ENCODE peak calls at places on chromosomes 16 and 17, in six cellular contexts. A is NB4, Z is IMR-90, F is HCT116, U is heart left ventricle, J is breast epithelium. V is an unnamed sample.
A peak's percentile ranks its signal among the peaks of the same experiment; 100 is the strongest.

GRCh38 chr16:84190731-84191388 is at the start of gene ADAD2:
- DNase-seq in A (peak; percentile 39), Z (no peak), F (peak; percentile 37), U (no peak), J (no peak), V (no peak)

GRCh38 chr17:40025991-40026815 is 11.0 kb downstream of the CSF3 start:
- DNase-seq in A (no peak), Z (no peak), F (no peak), U (peak; percentile 24), J (peak; percentile 71), V (no peak)

GRCh38 chr16:79217375-79218011 is 383.0 kb downstream of the MAF start:
- DNase-seq in A (peak; percentile 25), Z (no peak), F (no peak), U (no peak), J (no peak), V (no peak)

GRCh38 chr17:39813631-39814030 is 50.5 kb downstream of the IKZF3 start:
- DNase-seq in A (peak; percentile 43), Z (no peak), F (no peak), U (no peak), J (no peak), V (no peak)

GRCh38 chr16:58409316-58409973 is 17.2 kb downstream of the GINS3 start:
- DNase-seq in A (no peak), Z (peak; percentile 7), F (no peak), U (no peak), J (peak; percentile 71), V (no peak)

GRCh38 chr17:64005734-64006167 is 7.6 kb downstream of the PRR29 start:
- DNase-seq in A (no peak), Z (no peak), F (no peak), U (no peak), J (no peak), V (no peak)

GRCh38 chr17:50890675-50891516 is 24.7 kb upstream of the TOB1 start:
- DNase-seq in A (no peak), Z (no peak), F (peak; percentile 47), U (no peak), J (no peak), V (no peak)

GRCh38 chr17:15233022-15233805 is 31.9 kb downstream of the PMP22 start:
- DNase-seq in A (peak; percentile 70), Z (peak; percentile 75), F (no peak), U (no peak), J (no peak), V (no peak)

GRCh38 chr16:27906883-27907282 is 156.6 kb downstream of the GSG1L start:
- DNase-seq in A (no peak), Z (no peak), F (no peak), U (no peak), J (no peak), V (no peak)

GRCh38 chr17:61335845-61336655 is 63.6 kb upstream of the TBX2 start:
- DNase-seq in A (no peak), Z (peak; percentile 78), F (no peak), U (peak; percentile 64), J (no peak), V (no peak)

GRCh38 chr17:56892333-56892732 is 21.5 kb downstream of the TRIM25 start:
- DNase-seq in A (no peak), Z (no peak), F (no peak), U (no peak), J (no peak), V (no peak)

GRCh38 chr16:31869511-31870201 is 4.0 kb upstream of the ZNF267 start:
- DNase-seq in A (peak; percentile 91), Z (peak; percentile 92), F (no peak), U (no peak), J (peak; percentile 38), V (no peak)

GRCh38 chr17:49454050-49454449 is 39.4 kb upstream of the PHB1 start:
- DNase-seq in A (no peak), Z (peak; percentile 29), F (peak; percentile 27), U (no peak), J (peak; percentile 66), V (no peak)

GRCh38 chr17:67460097-67460496 is 83.0 kb downstream of the PITPNC1 start:
- DNase-seq in A (no peak), Z (no peak), F (no peak), U (no peak), J (no peak), V (no peak)

GRCh38 chr16:53732296-53732929 is 28.5 kb downstream of the FTO start:
- DNase-seq in A (no peak), Z (peak; percentile 58), F (no peak), U (no peak), J (no peak), V (no peak)

GRCh38 chr16:75248142-75248535 is 3.3 kb downstream of the BCAR1 start:
- DNase-seq in A (no peak), Z (no peak), F (no peak), U (no peak), J (no peak), V (no peak)

GRCh38 chr17:1123397-1124237 is 56.2 kb downstream of the ABR start:
- DNase-seq in A (no peak), Z (no peak), F (no peak), U (no peak), J (no peak), V (no peak)

GRCh38 chr17:10092595-10092994 is 105.8 kb downstream of the GAS7 start:
- DNase-seq in A (no peak), Z (no peak), F (no peak), U (no peak), J (no peak), V (no peak)

GRCh38 chr17:15185625-15185991 is 79.5 kb downstream of the PMP22 start:
- DNase-seq in A (peak; percentile 92), Z (peak; percentile 36), F (no peak), U (no peak), J (no peak), V (no peak)

GRCh38 chr17:4584125-4584834 is at the start of gene SMTNL2:
- DNase-seq in A (no peak), Z (no peak), F (no peak), U (peak; percentile 84), J (no peak), V (no peak)
- TF ChIP-seq POLR2A in A (no peak), Z (no peak), F (no peak), U (peak; percentile 78), J (no peak), V (peak; percentile 66)

GRCh38 chr16:30418350-30419181 is 11.2 kb downstream of the ZNF771 start:
- DNase-seq in A (peak; percentile 55), Z (no peak), F (no peak), U (no peak), J (no peak), V (no peak)

GRCh38 chr16:30421010-30421409 is 8.8 kb downstream of the DCTPP1 start:
- DNase-seq in A (no peak), Z (no peak), F (no peak), U (no peak), J (no peak), V (no peak)

GRCh38 chr16:30416047-30416603 is 8.7 kb downstream of the ZNF771 start:
- DNase-seq in A (no peak), Z (no peak), F (no peak), U (no peak), J (no peak), V (no peak)

GRCh38 chr16:30416624-30417298 is 9.4 kb downstream of the ZNF771 start:
- DNase-seq in A (no peak), Z (no peak), F (no peak), U (no peak), J (no peak), V (no peak)

GRCh38 chr16:30417447-30418349 is 10.3 kb downstream of the ZNF771 start:
- DNase-seq in A (peak; percentile 93), Z (peak; percentile 88), F (peak; percentile 91), U (peak; percentile 93), J (peak; percentile 46), V (no peak)
- TF ChIP-seq POLR2A in A (no peak), Z (no peak), F (peak; percentile 13), U (peak; percentile 45), J (no peak), V (no peak)

DNA sequence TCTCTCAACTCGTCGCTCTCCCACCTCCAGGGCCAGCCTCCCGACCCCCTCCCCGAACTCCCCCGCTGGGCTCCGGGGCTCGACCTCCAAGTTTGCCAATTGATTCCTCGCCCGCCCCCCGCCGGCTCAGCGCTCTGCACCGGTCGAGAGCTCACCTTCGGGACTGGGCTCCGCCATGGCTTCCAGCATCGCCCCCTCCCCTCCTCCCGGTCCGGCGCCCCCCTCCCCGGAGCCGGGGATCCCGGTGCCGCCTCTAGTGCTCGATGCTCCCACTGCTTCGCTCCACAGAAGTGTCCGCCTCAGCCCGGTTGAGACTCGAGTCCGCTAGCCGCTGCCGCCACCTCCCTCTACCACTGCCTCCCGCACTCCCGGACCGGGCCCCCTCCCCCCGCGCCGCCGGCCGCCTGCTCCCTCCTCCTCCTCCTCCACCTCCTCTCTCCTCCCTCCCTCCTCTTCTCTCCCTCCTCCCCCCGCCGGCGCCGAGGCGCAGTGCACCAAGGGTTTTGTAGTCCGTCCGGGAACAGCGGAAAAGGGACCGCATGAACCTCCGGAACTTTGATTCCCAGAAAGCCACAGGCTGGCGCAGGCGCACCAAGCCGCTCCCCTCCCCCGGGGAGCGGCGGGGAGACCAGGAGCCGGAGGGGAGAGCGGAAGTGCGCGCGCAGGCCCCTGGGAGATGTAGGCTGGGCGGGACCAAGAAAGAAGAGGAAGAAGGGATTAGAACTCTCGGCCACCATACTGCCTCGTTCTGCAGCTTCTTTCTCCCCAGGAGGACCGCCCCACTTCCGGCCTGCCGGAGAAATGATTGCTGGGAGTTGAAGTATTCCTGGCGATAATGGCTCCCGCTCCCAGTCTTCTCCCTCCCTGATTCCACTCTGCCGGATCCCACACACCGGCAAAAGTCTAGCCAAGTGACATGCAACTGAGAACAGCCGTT is at the start of gene PHF23:
- DNase-seq in A (peak; percentile 97), Z (peak; percentile 99), F (peak; percentile 99), U (peak; percentile 99), J (peak; percentile 99), V (peak; percentile 100)
- TF ChIP-seq POLR2A in A (no peak), Z (no peak), F (no peak), U (peak; percentile 56), J (peak; percentile 38), V (peak; percentile 43)

GRCh38 chr16:87635541-87636049 is 33.3 kb downstream of the JPH3 start:
- DNase-seq in A (peak; percentile 89), Z (peak; percentile 19), F (peak; percentile 59), U (no peak), J (peak; percentile 21), V (no peak)

GRCh38 chr16:87636741-87637140 is 34.4 kb downstream of the JPH3 start:
- DNase-seq in A (no peak), Z (no peak), F (no peak), U (no peak), J (no peak), V (no peak)

GRCh38 chr16:87634411-87634810 is 32.1 kb downstream of the JPH3 start:
- DNase-seq in A (no peak), Z (no peak), F (no peak), U (peak; percentile 26), J (no peak), V (no peak)

GRCh38 chr16:87637357-87637756 is 35.0 kb downstream of the JPH3 start:
- DNase-seq in A (no peak), Z (no peak), F (no peak), U (no peak), J (no peak), V (no peak)

DNA sequence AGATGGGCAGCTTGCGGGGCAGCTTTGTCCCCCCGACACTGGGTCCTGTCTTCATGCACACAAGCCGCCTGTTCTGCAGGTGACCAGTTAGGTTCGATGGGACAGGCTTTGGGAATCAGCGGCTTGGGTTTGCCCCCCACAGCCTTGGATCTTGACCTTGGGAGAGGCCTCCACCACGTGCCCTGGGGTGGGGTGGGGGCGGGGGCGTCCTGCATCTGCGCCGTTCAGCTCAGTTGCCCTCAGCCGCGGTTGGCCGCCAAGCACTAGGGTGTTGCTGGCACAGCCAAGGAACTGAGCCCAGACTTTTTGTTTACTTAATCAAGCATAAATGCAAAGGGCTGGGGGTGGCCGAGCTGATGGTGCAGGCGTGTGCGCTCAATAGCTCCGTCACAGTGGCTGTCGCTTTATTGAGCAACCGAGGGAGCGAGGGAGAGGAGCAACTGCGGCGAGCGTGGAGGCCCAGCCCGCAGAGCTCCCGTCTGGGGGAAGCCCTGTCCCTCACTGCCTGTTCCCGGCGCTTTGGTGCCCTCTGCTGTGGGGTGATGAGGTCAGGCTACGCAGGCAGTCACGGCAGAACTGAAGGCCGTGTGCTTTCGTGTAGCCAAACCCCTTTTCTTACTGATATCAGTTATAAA is 33.9 kb downstream of the JPH3 start:
- DNase-seq in A (peak; percentile 98), Z (peak; percentile 64), F (peak; percentile 76), U (peak; percentile 90), J (peak; percentile 58), V (no peak)
- TF ChIP-seq POLR2A in A (no peak), Z (peak; percentile 24), F (no peak), U (no peak), J (no peak), V (no peak)